ENCODE peak calls at places on chromosomes 16 and 17, in five cellular contexts. One of them, this sample, is unnamed.

GRCh38 chr16:77842468-77842867 is 54.1 kb downstream of the VAT1L start:
- DNase-seq in AG10803: no peak
- DNase-seq in heart right ventricle: no peak
- DNase-seq in CD8-positive, alpha-beta T cell: no peak
- DNase-seq in GM12865: no peak
- DNase-seq in this sample: no peak

GRCh38 chr17:77722366-77722765 is 236.1 kb upstream of the TNRC6C start:
- DNase-seq in AG10803: no peak
- DNase-seq in heart right ventricle: no peak
- DNase-seq in CD8-positive, alpha-beta T cell: no peak
- DNase-seq in GM12865: no peak
- DNase-seq in this sample: no peak

GRCh38 chr17:38728290-38728831 is 1.8 kb upstream of the CISD3 start:
- DNase-seq in AG10803: no peak
- DNase-seq in heart right ventricle: no peak
- DNase-seq in CD8-positive, alpha-beta T cell: no peak
- DNase-seq in GM12865: peak
- DNase-seq in this sample: no peak

GRCh38 chr17:35373984-35374765 is 754 bp upstream of the SLFN11 start:
- DNase-seq in AG10803: peak
- DNase-seq in heart right ventricle: peak
- DNase-seq in CD8-positive, alpha-beta T cell: no peak
- DNase-seq in GM12865: peak
- DNase-seq in this sample: peak

GRCh38 chr17:28551421-28552186 is 820 bp downstream of the UNC119 start:
- DNase-seq in AG10803: peak
- DNase-seq in heart right ventricle: no peak
- DNase-seq in CD8-positive, alpha-beta T cell: no peak
- DNase-seq in GM12865: no peak
- DNase-seq in this sample: no peak

GRCh38 chr17:43443381-43443780 is 40.4 kb upstream of the DHX8 start:
- DNase-seq in AG10803: no peak
- DNase-seq in heart right ventricle: no peak
- DNase-seq in CD8-positive, alpha-beta T cell: no peak
- DNase-seq in GM12865: no peak
- DNase-seq in this sample: no peak

GRCh38 chr16:12271006-12271405 is 294.5 kb downstream of the SNX29 start:
- DNase-seq in AG10803: peak
- DNase-seq in heart right ventricle: no peak
- DNase-seq in CD8-positive, alpha-beta T cell: no peak
- DNase-seq in GM12865: no peak
- DNase-seq in this sample: peak

GRCh38 chr16:63581560-63581959 is 1540.3 kb downstream of the CDH11 start:
- DNase-seq in AG10803: no peak
- DNase-seq in heart right ventricle: peak
- DNase-seq in CD8-positive, alpha-beta T cell: no peak
- DNase-seq in GM12865: no peak
- DNase-seq in this sample: no peak

GRCh38 chr16:66580605-66581209 is 1.4 kb downstream of the CMTM2 start:
- DNase-seq in AG10803: peak
- DNase-seq in heart right ventricle: no peak
- DNase-seq in CD8-positive, alpha-beta T cell: no peak
- DNase-seq in GM12865: no peak
- DNase-seq in this sample: peak

GRCh38 chr17:31556969-31557620 is 165.6 kb downstream of the RAB11FIP4 start:
- DNase-seq in AG10803: no peak
- DNase-seq in heart right ventricle: no peak
- DNase-seq in CD8-positive, alpha-beta T cell: no peak
- DNase-seq in GM12865: no peak
- DNase-seq in this sample: no peak

GRCh38 chr16:29254676-29255495 is 151.6 kb downstream of the NPIPB11 start:
- DNase-seq in AG10803: no peak
- DNase-seq in heart right ventricle: no peak
- DNase-seq in CD8-positive, alpha-beta T cell: no peak
- DNase-seq in GM12865: no peak
- DNase-seq in this sample: no peak

GRCh38 chr16:79965718-79966117 is 365.2 kb upstream of the MAF start:
- DNase-seq in AG10803: no peak
- DNase-seq in heart right ventricle: no peak
- DNase-seq in CD8-positive, alpha-beta T cell: no peak
- DNase-seq in GM12865: no peak
- DNase-seq in this sample: no peak

GRCh38 chr16:30399435-30400186 is 4.4 kb downstream of the ZNF48 start:
- DNase-seq in AG10803: no peak
- DNase-seq in heart right ventricle: no peak
- DNase-seq in CD8-positive, alpha-beta T cell: no peak
- DNase-seq in GM12865: no peak
- DNase-seq in this sample: no peak

GRCh38 chr16:81723098-81723723 is 55.9 kb upstream of the PLCG2 start:
- DNase-seq in AG10803: peak
- DNase-seq in heart right ventricle: no peak
- DNase-seq in CD8-positive, alpha-beta T cell: no peak
- DNase-seq in GM12865: peak
- DNase-seq in this sample: peak

GRCh38 chr17:3512512-3513171 is 36.8 kb downstream of the ASPA start:
- DNase-seq in AG10803: peak
- DNase-seq in heart right ventricle: peak
- DNase-seq in CD8-positive, alpha-beta T cell: no peak
- DNase-seq in GM12865: no peak
- DNase-seq in this sample: peak

GRCh38 chr16:50197582-50197981 is 44.5 kb downstream of the TENT4B start:
- DNase-seq in AG10803: no peak
- DNase-seq in heart right ventricle: no peak
- DNase-seq in CD8-positive, alpha-beta T cell: no peak
- DNase-seq in GM12865: peak
- DNase-seq in this sample: no peak

GRCh38 chr17:16939606-16940115 is 32.3 kb downstream of the TNFRSF13B start:
- DNase-seq in AG10803: no peak
- DNase-seq in heart right ventricle: no peak
- DNase-seq in CD8-positive, alpha-beta T cell: no peak
- DNase-seq in GM12865: no peak
- DNase-seq in this sample: no peak

GRCh38 chr16:19138601-19139000 is 24.8 kb downstream of the ITPRIPL2 start:
- DNase-seq in AG10803: peak
- DNase-seq in heart right ventricle: peak
- DNase-seq in CD8-positive, alpha-beta T cell: no peak
- DNase-seq in GM12865: no peak
- DNase-seq in this sample: peak

GRCh38 chr16:59060212-59060611 is 326.1 kb upstream of the GOT2 start:
- DNase-seq in AG10803: peak
- DNase-seq in heart right ventricle: no peak
- DNase-seq in CD8-positive, alpha-beta T cell: no peak
- DNase-seq in GM12865: no peak
- DNase-seq in this sample: peak

GRCh38 chr16:21302898-21303528 is 24.9 kb upstream of the CRYM start:
- DNase-seq in AG10803: peak
- DNase-seq in heart right ventricle: no peak
- DNase-seq in CD8-positive, alpha-beta T cell: no peak
- DNase-seq in GM12865: peak
- DNase-seq in this sample: peak

GRCh38 chr16:75029854-75030253 is 31.0 kb downstream of the ZNRF1 start:
- DNase-seq in AG10803: peak
- DNase-seq in heart right ventricle: no peak
- DNase-seq in CD8-positive, alpha-beta T cell: no peak
- DNase-seq in GM12865: no peak
- DNase-seq in this sample: peak

GRCh38 chr17:9205520-9206159 is 184.3 kb downstream of the NTN1 start:
- DNase-seq in AG10803: no peak
- DNase-seq in heart right ventricle: no peak
- DNase-seq in CD8-positive, alpha-beta T cell: no peak
- DNase-seq in GM12865: no peak
- DNase-seq in this sample: no peak

GRCh38 chr17:9206160-9206988 is 185.1 kb downstream of the NTN1 start:
- DNase-seq in AG10803: no peak
- DNase-seq in heart right ventricle: no peak
- DNase-seq in CD8-positive, alpha-beta T cell: no peak
- DNase-seq in GM12865: no peak
- DNase-seq in this sample: no peak

GRCh38 chr17:9204623-9205329 is 183.5 kb downstream of the NTN1 start:
- DNase-seq in AG10803: no peak
- DNase-seq in heart right ventricle: no peak
- DNase-seq in CD8-positive, alpha-beta T cell: no peak
- DNase-seq in GM12865: peak
- DNase-seq in this sample: no peak

GRCh38 chr17:9208381-9208780 is 187.1 kb downstream of the NTN1 start:
- DNase-seq in AG10803: no peak
- DNase-seq in heart right ventricle: no peak
- DNase-seq in CD8-positive, alpha-beta T cell: no peak
- DNase-seq in GM12865: no peak
- DNase-seq in this sample: no peak

DNA sequence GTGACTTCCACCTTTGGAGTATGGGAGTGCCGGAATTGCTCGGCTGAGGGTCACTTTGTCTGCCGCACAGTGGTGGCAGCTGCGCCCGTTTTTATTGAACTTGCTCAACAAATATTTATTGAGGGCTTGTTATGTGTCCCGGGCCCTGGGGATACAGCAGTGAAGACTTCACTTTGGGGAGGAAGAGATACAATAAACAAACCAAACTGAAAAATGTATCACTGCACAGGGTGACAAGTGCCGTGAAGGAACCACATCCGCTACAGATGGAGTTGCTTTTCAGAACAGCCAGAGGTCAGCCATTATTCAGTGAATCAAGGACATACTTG is 185.6 kb downstream of the NTN1 start:
- DNase-seq in AG10803: no peak
- DNase-seq in heart right ventricle: no peak
- DNase-seq in CD8-positive, alpha-beta T cell: no peak
- DNase-seq in GM12865: no peak
- DNase-seq in this sample: no peak
- H3K4me3 ChIP-seq in AG10803: no peak
- H3K4me3 ChIP-seq in heart right ventricle: no peak
- H3K4me3 ChIP-seq in CD8-positive, alpha-beta T cell: no peak
- H3K4me3 ChIP-seq in GM12865: no peak
- H3K4me3 ChIP-seq in this sample: no peak

GRCh38 chr16:71985262-71985974 is 14.8 kb downstream of the PKD1L3 start:
- DNase-seq in AG10803: no peak
- DNase-seq in heart right ventricle: no peak
- DNase-seq in CD8-positive, alpha-beta T cell: no peak
- DNase-seq in GM12865: no peak
- DNase-seq in this sample: no peak

GRCh38 chr16:71986131-71986530 is 14.1 kb downstream of the PKD1L3 start:
- DNase-seq in AG10803: no peak
- DNase-seq in heart right ventricle: no peak
- DNase-seq in CD8-positive, alpha-beta T cell: no peak
- DNase-seq in GM12865: no peak
- DNase-seq in this sample: no peak
- TF ChIP-seq CTCF in AG10803: no peak
- TF ChIP-seq CTCF in heart right ventricle: no peak
- TF ChIP-seq CTCF in CD8-positive, alpha-beta T cell: no peak
- TF ChIP-seq CTCF in GM12865: no peak
- TF ChIP-seq CTCF in this sample: no peak

GRCh38 chr17:55086635-55087058 is 118.1 kb downstream of the STXBP4 start:
- DNase-seq in AG10803: peak
- DNase-seq in heart right ventricle: no peak
- DNase-seq in CD8-positive, alpha-beta T cell: no peak
- DNase-seq in GM12865: no peak
- DNase-seq in this sample: peak
- H3K4me3 ChIP-seq in AG10803: no peak
- H3K4me3 ChIP-seq in heart right ventricle: no peak
- H3K4me3 ChIP-seq in CD8-positive, alpha-beta T cell: no peak
- H3K4me3 ChIP-seq in GM12865: no peak
- H3K4me3 ChIP-seq in this sample: no peak

GRCh38 chr17:21288581-21289017 is 4.1 kb downstream of the MAP2K3 start:
- DNase-seq in AG10803: no peak
- DNase-seq in heart right ventricle: no peak
- DNase-seq in CD8-positive, alpha-beta T cell: no peak
- DNase-seq in GM12865: peak
- DNase-seq in this sample: no peak
- TF ChIP-seq CTCF in AG10803: no peak
- TF ChIP-seq CTCF in heart right ventricle: no peak
- TF ChIP-seq CTCF in CD8-positive, alpha-beta T cell: no peak
- TF ChIP-seq CTCF in GM12865: peak
- TF ChIP-seq CTCF in this sample: peak

This sample was measured in astrocyte of the spinal cord.